ENCODE peak calls at places on chromosomes 3 and 15, in six cellular contexts. P, Y, C, F, I and R are unnamed samples.

GRCh38 chr15:99433026-99433756 is 132.6 kb upstream of the MEF2A start:
- DNase-seq in Y (no peak), F (peak; percentile 10), I (no peak), P (no peak), C (no peak), R (peak; percentile 63)

GRCh38 chr3:169354774-169355501 is 308.6 kb downstream of the MECOM start:
- DNase-seq in P (no peak), I (no peak), F (no peak), C (no peak), Y (no peak), R (no peak)

GRCh38 chr15:96064351-96064756 is 266.1 kb upstream of the NR2F2 start:
- DNase-seq in P (no peak), Y (no peak), I (no peak), F (no peak), C (no peak), R (no peak)

GRCh38 chr3:148439254-148439822 is 258.4 kb upstream of the AGTR1 start:
- DNase-seq in Y (no peak), I (no peak), P (no peak), F (no peak), C (peak; percentile 27), R (no peak)

GRCh38 chr3:12588039-12588673 is 31.3 kb downstream of the MKRN2 start:
- DNase-seq in P (no peak), C (no peak), I (no peak), F (no peak), Y (no peak), R (no peak)

GRCh38 chr3:136730595-136731273 is 21.4 kb downstream of the STAG1 start:
- DNase-seq in I (no peak), F (no peak), C (no peak), Y (no peak), P (peak; percentile 35), R (no peak)

GRCh38 chr3:117671707-117672318 is 962.2 kb downstream of the TUSC7 start:
- DNase-seq in C (no peak), F (no peak), P (no peak), Y (no peak), I (no peak), R (no peak)

GRCh38 chr15:75584121-75584520 is 5.0 kb upstream of the PTPN9 start:
- DNase-seq in Y (no peak), F (no peak), P (no peak), C (no peak), I (no peak), R (no peak)

GRCh38 chr3:114846252-114846651 is 300.8 kb downstream of the ZBTB20 start:
- DNase-seq in Y (no peak), P (no peak), C (no peak), I (no peak), F (no peak), R (no peak)

GRCh38 chr3:14811733-14812132 is 7.0 kb upstream of the FGD5 start:
- DNase-seq in C (no peak), I (no peak), Y (no peak), P (no peak), F (no peak), R (no peak)

DNA sequence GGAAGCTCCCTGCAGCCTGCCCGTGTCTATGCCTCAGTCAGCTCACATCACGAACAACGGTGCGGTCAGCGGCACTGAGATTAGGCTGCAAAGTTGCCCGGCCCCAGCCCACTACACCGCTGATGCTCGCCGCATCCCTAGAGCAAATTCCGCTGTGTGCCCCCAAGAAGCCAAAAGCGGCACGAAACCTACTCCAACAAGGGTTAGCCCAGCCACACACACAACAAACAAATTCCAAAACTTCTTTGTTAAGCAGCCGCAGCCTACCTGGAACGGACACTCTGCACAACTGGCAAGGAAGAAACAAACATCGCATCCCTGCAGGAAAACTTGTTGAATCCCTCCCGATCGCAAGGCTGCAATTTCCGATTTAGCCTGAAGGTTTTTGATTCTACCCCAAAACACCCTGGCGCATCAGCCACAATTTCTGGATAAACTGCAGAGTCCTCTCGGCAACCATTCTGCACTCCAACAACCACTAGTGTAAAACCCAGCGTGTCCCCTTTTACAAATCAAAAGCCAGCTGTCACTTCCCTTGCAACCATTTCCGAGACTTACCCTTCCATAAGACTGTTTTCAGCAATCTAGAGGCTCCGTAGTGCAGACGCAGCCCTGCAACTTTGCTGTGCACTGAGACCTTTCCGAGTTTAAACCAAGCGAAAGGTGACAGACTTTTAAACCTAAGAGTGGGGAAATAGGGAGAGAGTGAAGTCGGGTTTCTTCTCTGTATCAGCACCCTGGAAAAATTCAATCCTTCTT is 425 bp downstream of the ROBO1 start:
- DNase-seq in C (peak; percentile 42), I (no peak), Y (no peak), P (no peak), F (no peak), R (peak; percentile 6)
- TF ChIP-seq CTCF in C (peak; percentile 55), I (no peak), Y (no peak), P (no peak), F (no peak), R (no peak)

DNA sequence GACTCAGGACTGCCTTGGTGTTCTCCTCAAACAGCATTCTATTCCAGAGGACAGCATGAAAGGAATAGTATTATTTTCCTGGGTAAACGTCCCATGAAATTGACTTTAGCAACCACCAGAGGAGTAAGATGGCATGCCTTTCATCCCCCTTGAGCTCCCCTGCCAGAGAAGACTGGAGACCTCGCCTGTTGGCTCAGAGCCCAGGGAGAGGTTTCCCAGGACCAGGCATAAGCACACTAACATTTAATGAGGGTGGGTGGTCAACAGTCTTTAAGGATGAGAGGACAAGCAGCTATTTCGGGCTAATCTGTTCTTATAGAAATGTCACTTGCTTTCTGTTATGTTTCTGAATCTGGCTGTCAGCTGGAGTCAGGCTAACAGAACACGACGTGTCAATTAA is 390.4 kb downstream of the GABRG3 start:
- DNase-seq in C (no peak), I (no peak), Y (no peak), P (no peak), F (no peak), R (no peak)
- H3K9me3 ChIP-seq in C (no peaks in the 10 kb centered on the region), I (no peaks in the 10 kb centered on the region), Y (no peaks in the 10 kb centered on the region), P (no peaks in the 10 kb centered on the region), F (no peaks in the 10 kb centered on the region), R (no peaks in the 10 kb centered on the region)

DNA sequence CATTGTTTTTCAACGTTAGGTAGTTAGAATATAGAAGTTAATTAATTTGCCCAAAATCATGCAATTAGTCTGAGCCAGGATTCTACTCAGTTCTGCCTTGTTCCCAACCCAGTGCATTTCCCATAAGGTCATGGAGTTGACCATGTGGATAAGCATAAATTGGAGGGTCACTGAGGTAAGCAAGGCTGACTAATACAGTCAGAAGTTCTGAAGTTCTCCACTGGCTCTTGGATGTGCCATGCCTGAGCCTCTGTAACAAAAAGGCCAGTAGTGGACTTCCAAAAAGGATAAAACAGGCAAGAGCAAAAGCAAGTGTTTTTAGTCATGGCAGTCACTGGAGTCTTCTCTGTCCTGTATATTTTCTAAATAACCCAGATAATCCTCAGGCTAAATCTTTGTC is 124.4 kb upstream of the PHLDB2 start:
- DNase-seq in P (no peak), I (no peak), F (no peak), C (no peak), Y (no peak), R (no peak)
- H3K4me1 ChIP-seq in P (no peaks in the 10 kb centered on the region), I (peaks cover 30% of the 10 kb centered on the region), F (peaks cover 67% of the 10 kb centered on the region), C (no peaks in the 10 kb centered on the region), Y (peaks cover 10% of the 10 kb centered on the region), R (peaks cover 16% of the 10 kb centered on the region)

GRCh38 chr3:100893590-100893989 is 99.6 kb downstream of the ABI3BP start:
- DNase-seq in P (no peak), Y (no peak), I (no peak), C (peak; percentile 63), F (no peak), R (no peak)
- TF ChIP-seq CTCF in P (peak; percentile 29), Y (peak; percentile 38), I (no peak), C (peak; percentile 84), F (no peak), R (no peak)

DNA sequence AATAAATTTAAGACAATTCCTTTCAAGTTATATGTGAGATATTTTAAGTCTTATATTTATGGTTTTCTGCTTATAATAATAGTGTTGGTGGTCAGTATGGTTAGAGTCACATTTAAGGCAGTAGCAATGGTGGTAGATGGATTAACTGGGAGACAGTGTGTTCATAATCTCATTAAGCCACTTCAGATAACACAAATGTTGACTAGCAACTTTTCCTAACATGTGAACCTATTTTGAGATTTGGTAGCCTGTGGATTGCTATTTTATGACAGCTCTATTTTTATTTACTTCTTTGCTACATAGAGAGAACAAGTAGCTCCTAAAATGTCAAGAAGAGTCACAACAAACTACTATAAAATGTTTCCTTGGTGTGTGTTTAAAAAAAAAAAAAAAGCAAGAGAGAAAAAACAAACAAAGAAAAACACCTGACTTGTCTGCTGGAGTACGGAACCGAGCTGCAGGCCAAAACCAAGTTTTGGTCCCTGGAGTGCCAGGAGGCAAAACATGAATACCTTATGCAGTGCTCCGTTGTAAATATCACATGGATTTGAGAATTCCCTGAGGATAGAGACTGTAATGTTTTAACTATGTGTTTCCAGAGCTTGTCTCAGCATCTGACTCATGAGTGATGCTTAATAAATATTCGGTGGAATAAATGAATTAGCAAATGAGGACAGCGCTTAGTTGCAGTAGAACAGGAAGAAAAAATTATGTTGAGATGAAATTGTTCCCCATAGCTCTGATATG is 457.1 kb upstream of the ROBO2 start:
- DNase-seq in I (no peak), Y (no peak), P (no peak), F (no peak), C (no peak), R (no peak)
- H3K9me3 ChIP-seq in I (no peaks in the 10 kb centered on the region), Y (no peaks in the 10 kb centered on the region), P (no peaks in the 10 kb centered on the region), F (no peaks in the 10 kb centered on the region), C (no peaks in the 10 kb centered on the region), R (no peaks in the 10 kb centered on the region)

GRCh38 chr15:60781211-60781713 is 302.3 kb upstream of the ICE2 start:
- DNase-seq in F (no peak), I (no peak), P (no peak), Y (no peak), C (no peak), R (no peak)
- H3K4me1 ChIP-seq in F (no peaks in the 10 kb centered on the region), I (peaks cover 14% of the 10 kb centered on the region), P (peaks cover 5% of the 10 kb centered on the region), Y (no peaks in the 10 kb centered on the region), C (peaks cover 22% of the 10 kb centered on the region), R (no peaks in the 10 kb centered on the region)

DNA sequence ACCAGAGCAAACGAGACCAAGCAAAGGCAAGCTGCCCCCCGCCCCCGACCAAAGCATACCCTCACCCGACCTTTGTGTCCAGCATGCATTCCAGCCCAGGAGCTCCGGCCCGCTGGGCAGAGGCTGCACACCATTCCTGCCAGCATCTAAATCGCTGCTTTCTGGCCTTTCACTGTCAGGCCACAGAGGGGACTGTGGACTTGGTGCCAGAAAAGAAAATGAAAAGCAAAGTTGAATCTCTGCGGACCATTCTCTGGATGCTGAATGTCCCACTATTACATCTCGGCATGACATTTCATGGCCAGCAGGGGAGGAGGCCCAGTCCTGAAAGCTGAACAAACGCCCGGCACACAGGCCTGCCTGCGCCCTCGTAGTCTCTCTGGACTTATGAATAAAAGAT is 13.0 kb downstream of the IL17RD start:
- DNase-seq in I (no peak), F (no peak), Y (no peak), P (no peak), C (no peak), R (peak; percentile 42)
- TF ChIP-seq CTCF in I (no peak), F (no peak), Y (peak; percentile 16), P (no peak), C (peak; percentile 35), R (no peak)

DNA sequence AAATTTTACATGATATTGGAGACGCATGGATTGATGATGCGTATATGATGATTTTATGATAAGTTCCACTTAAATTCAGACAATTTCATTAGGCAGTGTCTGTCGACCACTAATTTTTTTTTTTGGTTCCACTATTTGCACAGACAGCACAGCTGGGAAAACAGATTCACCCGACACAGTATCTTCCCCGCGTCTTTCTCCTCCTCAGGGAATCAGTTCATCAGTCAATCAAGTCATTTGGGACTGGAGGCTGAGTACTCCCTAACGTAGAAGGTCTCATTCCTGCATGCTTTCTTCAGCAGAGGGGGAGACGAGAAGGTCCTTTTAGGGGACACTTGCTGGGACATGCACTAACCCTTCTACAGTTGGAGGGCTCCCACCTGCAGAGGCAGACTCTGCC is 148.7 kb downstream of the LMLN start:
- DNase-seq in P (no peak), C (no peak), F (no peak), Y (no peak), I (no peak), R (no peak)
- H3K9me3 ChIP-seq in P (no peaks in the 10 kb centered on the region), C (no peaks in the 10 kb centered on the region), F (no peaks in the 10 kb centered on the region), Y (no peaks in the 10 kb centered on the region), I (no peaks in the 10 kb centered on the region), R (no peaks in the 10 kb centered on the region)